ENCODE peak calls at places on chromosomes 5 and 9, in four cellular contexts. M, K, U and B are unnamed samples.

GRCh38 chr9:134223091-134223490 is 58.7 kb upstream of the RNU6ATAC start:
- DNase-seq in M (no peak), K (no peak), U (no peak), B (no peak)

GRCh38 chr9:27925815-27926214 is 352.5 kb upstream of the C9orf72 start:
- DNase-seq in U (no peak), K (no peak), M (no peak), B (no peak)

GRCh38 chr9:79263666-79264460 is 307.9 kb upstream of the TLE4 start:
- DNase-seq in K (no peak), U (peak), M (no peak), B (no peak)

GRCh38 chr5:66306844-66307315 is 162.8 kb downstream of the SREK1 start:
- DNase-seq in M (no peak), K (no peak), U (no peak), B (no peak)

GRCh38 chr5:98454904-98455303 is 318.6 kb upstream of the RGMB start:
- DNase-seq in M (peak), K (peak), U (peak), B (no peak)

GRCh38 chr9:37410969-37411785 is 11.3 kb upstream of the GRHPR start:
- DNase-seq in M (no peak), K (no peak), U (peak), B (no peak)

GRCh38 chr5:132748522-132749000 is 1.3 kb downstream of the CCNI2 start:
- DNase-seq in K (no peak), M (no peak), U (no peak), B (no peak)

GRCh38 chr9:76162751-76163500 is 231.3 kb downstream of the RFK start:
- DNase-seq in M (no peak), U (no peak), K (no peak), B (no peak)

GRCh38 chr5:137498736-137499505 is at the start of gene SPOCK1:
- DNase-seq in U (peak), K (peak), M (peak), B (peak)

GRCh38 chr9:129026442-129027223 is 1.5 kb downstream of the SH3GLB2 start:
- DNase-seq in U (peak), M (no peak), K (no peak), B (peak)

GRCh38 chr9:93092171-93092991 is 3.6 kb upstream of the CARD19 start:
- DNase-seq in M (no peak), U (no peak), K (no peak), B (peak)

GRCh38 chr9:86601697-86602096 is 247.5 kb upstream of the TUT7 start:
- DNase-seq in M (no peak), K (no peak), U (no peak), B (no peak)